ENCODE peak calls at places on chromosomes 12 and 14, in eight cellular contexts. One of them, this sample, is unnamed.

GRCh38 chr12:12474931-12475485 is 87.7 kb downstream of the DUSP16 start:
- DNase-seq in transverse colon: no peak
- DNase-seq in suprapubic skin: no peak
- DNase-seq in tibial nerve: no peak
- DNase-seq in A549: no peak
- DNase-seq in stomach: no peak
- DNase-seq in esophagus muscularis mucosa: no peak
- DNase-seq in ovary: no peak
- DNase-seq in this sample: no peak

GRCh38 chr12:2944401-2945047 is 14.7 kb upstream of the TEAD4 start:
- DNase-seq in transverse colon: peak; percentile 63
- DNase-seq in suprapubic skin: no peak
- DNase-seq in tibial nerve: peak; percentile 33
- DNase-seq in A549: peak; percentile 52
- DNase-seq in stomach: peak; percentile 72
- DNase-seq in esophagus muscularis mucosa: no peak
- DNase-seq in ovary: peak; percentile 62
- DNase-seq in this sample: peak; percentile 66

GRCh38 chr12:95116773-95117172 is 43.4 kb upstream of the NR2C1 start:
- DNase-seq in transverse colon: no peak
- DNase-seq in suprapubic skin: no peak
- DNase-seq in tibial nerve: no peak
- DNase-seq in A549: peak; percentile 36
- DNase-seq in stomach: no peak
- DNase-seq in esophagus muscularis mucosa: no peak
- DNase-seq in ovary: no peak
- DNase-seq in this sample: no peak

GRCh38 chr12:47038270-47038748 is 41.1 kb upstream of the PCED1B start:
- DNase-seq in transverse colon: no peak
- DNase-seq in suprapubic skin: no peak
- DNase-seq in tibial nerve: no peak
- DNase-seq in A549: peak; percentile 21
- DNase-seq in stomach: no peak
- DNase-seq in esophagus muscularis mucosa: no peak
- DNase-seq in ovary: no peak
- DNase-seq in this sample: no peak

GRCh38 chr14:53409974-53410373 is 256.9 kb upstream of the DDHD1 start:
- DNase-seq in transverse colon: no peak
- DNase-seq in suprapubic skin: no peak
- DNase-seq in tibial nerve: no peak
- DNase-seq in A549: no peak
- DNase-seq in stomach: no peak
- DNase-seq in esophagus muscularis mucosa: no peak
- DNase-seq in ovary: no peak
- DNase-seq in this sample: no peak

GRCh38 chr14:92959761-92960680 is 37.1 kb downstream of the CHGA start:
- DNase-seq in transverse colon: no peak
- DNase-seq in suprapubic skin: no peak
- DNase-seq in tibial nerve: no peak
- DNase-seq in A549: no peak
- DNase-seq in stomach: no peak
- DNase-seq in esophagus muscularis mucosa: no peak
- DNase-seq in ovary: no peak
- DNase-seq in this sample: no peak

GRCh38 chr14:52862652-52863338 is 71.4 kb upstream of the GNPNAT1 start:
- DNase-seq in transverse colon: no peak
- DNase-seq in suprapubic skin: no peak
- DNase-seq in tibial nerve: no peak
- DNase-seq in A549: no peak
- DNase-seq in stomach: no peak
- DNase-seq in esophagus muscularis mucosa: no peak
- DNase-seq in ovary: no peak
- DNase-seq in this sample: no peak

GRCh38 chr12:14256139-14256538 is 109.3 kb upstream of the ATF7IP start:
- DNase-seq in transverse colon: no peak
- DNase-seq in suprapubic skin: no peak
- DNase-seq in tibial nerve: no peak
- DNase-seq in A549: no peak
- DNase-seq in stomach: no peak
- DNase-seq in esophagus muscularis mucosa: no peak
- DNase-seq in ovary: no peak
- DNase-seq in this sample: no peak

GRCh38 chr14:69318241-69318640 is 58.3 kb downstream of the GALNT16 start:
- DNase-seq in transverse colon: no peak
- DNase-seq in suprapubic skin: peak; percentile 48
- DNase-seq in tibial nerve: no peak
- DNase-seq in A549: no peak
- DNase-seq in stomach: no peak
- DNase-seq in esophagus muscularis mucosa: no peak
- DNase-seq in ovary: no peak
- DNase-seq in this sample: no peak

GRCh38 chr14:104142136-104143041 is 4.0 kb downstream of the KIF26A start:
- DNase-seq in transverse colon: no peak
- DNase-seq in suprapubic skin: no peak
- DNase-seq in tibial nerve: no peak
- DNase-seq in A549: no peak
- DNase-seq in stomach: no peak
- DNase-seq in esophagus muscularis mucosa: no peak
- DNase-seq in ovary: peak; percentile 4
- DNase-seq in this sample: peak; percentile 56

GRCh38 chr14:101591121-101591520 is 29.8 kb downstream of the DIO3 start:
- DNase-seq in transverse colon: no peak
- DNase-seq in suprapubic skin: no peak
- DNase-seq in tibial nerve: no peak
- DNase-seq in A549: no peak
- DNase-seq in stomach: peak; percentile 21
- DNase-seq in esophagus muscularis mucosa: no peak
- DNase-seq in ovary: no peak
- DNase-seq in this sample: no peak

GRCh38 chr12:39618701-39619100 is 902 bp downstream of the ABCD2 start:
- DNase-seq in transverse colon: no peak
- DNase-seq in suprapubic skin: no peak
- DNase-seq in tibial nerve: no peak
- DNase-seq in A549: no peak
- DNase-seq in stomach: no peak
- DNase-seq in esophagus muscularis mucosa: no peak
- DNase-seq in ovary: no peak
- DNase-seq in this sample: no peak

GRCh38 chr12:86543716-86544115 is 287.5 kb upstream of the MGAT4C start:
- DNase-seq in transverse colon: no peak
- DNase-seq in suprapubic skin: no peak
- DNase-seq in tibial nerve: no peak
- DNase-seq in A549: no peak
- DNase-seq in stomach: no peak
- DNase-seq in esophagus muscularis mucosa: no peak
- DNase-seq in ovary: no peak
- DNase-seq in this sample: no peak

GRCh38 chr12:122740351-122740750 is 9.7 kb upstream of the HCAR1 start:
- DNase-seq in transverse colon: no peak
- DNase-seq in suprapubic skin: peak; percentile 1
- DNase-seq in tibial nerve: no peak
- DNase-seq in A549: no peak
- DNase-seq in stomach: no peak
- DNase-seq in esophagus muscularis mucosa: no peak
- DNase-seq in ovary: no peak
- DNase-seq in this sample: no peak

GRCh38 chr14:61147898-61148549 is 133.1 kb downstream of the TMEM30B start:
- DNase-seq in transverse colon: no peak
- DNase-seq in suprapubic skin: no peak
- DNase-seq in tibial nerve: peak; percentile 39
- DNase-seq in A549: no peak
- DNase-seq in stomach: no peak
- DNase-seq in esophagus muscularis mucosa: peak; percentile 90
- DNase-seq in ovary: peak; percentile 8
- DNase-seq in this sample: peak; percentile 70

GRCh38 chr14:24632336-24632735 is 1.7 kb downstream of the GZMB start:
- DNase-seq in transverse colon: no peak
- DNase-seq in suprapubic skin: no peak
- DNase-seq in tibial nerve: no peak
- DNase-seq in A549: no peak
- DNase-seq in stomach: no peak
- DNase-seq in esophagus muscularis mucosa: peak; percentile 37
- DNase-seq in ovary: no peak
- DNase-seq in this sample: no peak

GRCh38 chr14:77339407-77339806 is 18.6 kb downstream of the GSTZ1 start:
- DNase-seq in transverse colon: no peak
- DNase-seq in suprapubic skin: no peak
- DNase-seq in tibial nerve: no peak
- DNase-seq in A549: no peak
- DNase-seq in stomach: no peak
- DNase-seq in esophagus muscularis mucosa: no peak
- DNase-seq in ovary: no peak
- DNase-seq in this sample: no peak

GRCh38 chr14:58193542-58193941 is 6.4 kb upstream of the ACTR10 start:
- DNase-seq in transverse colon: no peak
- DNase-seq in suprapubic skin: no peak
- DNase-seq in tibial nerve: no peak
- DNase-seq in A549: no peak
- DNase-seq in stomach: no peak
- DNase-seq in esophagus muscularis mucosa: no peak
- DNase-seq in ovary: no peak
- DNase-seq in this sample: no peak

GRCh38 chr12:62698701-62699101 is 232.1 kb downstream of the MON2 start:
- DNase-seq in transverse colon: no peak
- DNase-seq in suprapubic skin: no peak
- DNase-seq in tibial nerve: no peak
- DNase-seq in A549: no peak
- DNase-seq in stomach: no peak
- DNase-seq in esophagus muscularis mucosa: no peak
- DNase-seq in ovary: no peak
- DNase-seq in this sample: no peak

GRCh38 chr14:23364164-23364571 is 804 bp downstream of the EFS start:
- DNase-seq in transverse colon: no peak
- DNase-seq in suprapubic skin: peak; percentile 83
- DNase-seq in tibial nerve: peak; percentile 46
- DNase-seq in A549: no peak
- DNase-seq in stomach: no peak
- DNase-seq in esophagus muscularis mucosa: no peak
- DNase-seq in ovary: no peak
- DNase-seq in this sample: no peak

GRCh38 chr12:62879691-62880090 is 55.3 kb downstream of the PPM1H start:
- DNase-seq in transverse colon: no peak
- DNase-seq in suprapubic skin: no peak
- DNase-seq in tibial nerve: no peak
- DNase-seq in A549: no peak
- DNase-seq in stomach: no peak
- DNase-seq in esophagus muscularis mucosa: no peak
- DNase-seq in ovary: no peak
- DNase-seq in this sample: no peak

GRCh38 chr12:27233814-27234213 is 10.3 kb upstream of the STK38L start:
- DNase-seq in transverse colon: no peak
- DNase-seq in suprapubic skin: no peak
- DNase-seq in tibial nerve: no peak
- DNase-seq in A549: no peak
- DNase-seq in stomach: no peak
- DNase-seq in esophagus muscularis mucosa: no peak
- DNase-seq in ovary: no peak
- DNase-seq in this sample: no peak

GRCh38 chr12:56629459-56630179 is 507 bp downstream of the BAZ2A start:
- DNase-seq in transverse colon: peak; percentile 39
- DNase-seq in suprapubic skin: peak; percentile 71
- DNase-seq in tibial nerve: no peak
- DNase-seq in A549: peak; percentile 43
- DNase-seq in stomach: no peak
- DNase-seq in esophagus muscularis mucosa: no peak
- DNase-seq in ovary: peak; percentile 37
- DNase-seq in this sample: no peak

GRCh38 chr12:120853188-120853587 is 51.0 kb downstream of the SPPL3 start:
- DNase-seq in transverse colon: no peak
- DNase-seq in suprapubic skin: no peak
- DNase-seq in tibial nerve: no peak
- DNase-seq in A549: no peak
- DNase-seq in stomach: no peak
- DNase-seq in esophagus muscularis mucosa: no peak
- DNase-seq in ovary: no peak
- DNase-seq in this sample: no peak

GRCh38 chr14:92527724-92528123 is 14.1 kb downstream of the RIN3 start:
- DNase-seq in transverse colon: no peak
- DNase-seq in suprapubic skin: no peak
- DNase-seq in tibial nerve: no peak
- DNase-seq in A549: no peak
- DNase-seq in stomach: no peak
- DNase-seq in esophagus muscularis mucosa: no peak
- DNase-seq in ovary: no peak
- DNase-seq in this sample: no peak

GRCh38 chr12:81759215-81759991 is at the start of gene PPFIA2:
- DNase-seq in transverse colon: no peak
- DNase-seq in suprapubic skin: peak; percentile 63
- DNase-seq in tibial nerve: no peak
- DNase-seq in A549: no peak
- DNase-seq in stomach: no peak
- DNase-seq in esophagus muscularis mucosa: no peak
- DNase-seq in ovary: peak; percentile 28
- DNase-seq in this sample: peak; percentile 58
- TF ChIP-seq EP300 in transverse colon: no peak
- TF ChIP-seq EP300 in suprapubic skin: no peak
- TF ChIP-seq EP300 in tibial nerve: no peak
- TF ChIP-seq EP300 in A549: no peak
- TF ChIP-seq EP300 in stomach: no peak
- TF ChIP-seq EP300 in esophagus muscularis mucosa: no peak
- TF ChIP-seq EP300 in ovary: no peak
- TF ChIP-seq EP300 in this sample: no peak

GRCh38 chr12:58296818-58297217 is 355.5 kb downstream of the ATP23 start:
- DNase-seq in transverse colon: no peak
- DNase-seq in suprapubic skin: no peak
- DNase-seq in tibial nerve: no peak
- DNase-seq in A549: no peak
- DNase-seq in stomach: no peak
- DNase-seq in esophagus muscularis mucosa: no peak
- DNase-seq in ovary: no peak
- DNase-seq in this sample: no peak
- TF ChIP-seq EP300 in transverse colon: no peak
- TF ChIP-seq EP300 in suprapubic skin: no peak
- TF ChIP-seq EP300 in tibial nerve: no peak
- TF ChIP-seq EP300 in A549: no peak
- TF ChIP-seq EP300 in stomach: no peak
- TF ChIP-seq EP300 in esophagus muscularis mucosa: no peak
- TF ChIP-seq EP300 in ovary: no peak
- TF ChIP-seq EP300 in this sample: no peak

GRCh38 chr12:29133141-29133540 is 15.9 kb upstream of the FAR2 start:
- DNase-seq in transverse colon: no peak
- DNase-seq in suprapubic skin: no peak
- DNase-seq in tibial nerve: no peak
- DNase-seq in A549: no peak
- DNase-seq in stomach: no peak
- DNase-seq in esophagus muscularis mucosa: no peak
- DNase-seq in ovary: no peak
- DNase-seq in this sample: no peak

GRCh38 chr12:29133680-29134079 is 15.4 kb upstream of the FAR2 start:
- DNase-seq in transverse colon: no peak
- DNase-seq in suprapubic skin: no peak
- DNase-seq in tibial nerve: no peak
- DNase-seq in A549: no peak
- DNase-seq in stomach: no peak
- DNase-seq in esophagus muscularis mucosa: no peak
- DNase-seq in ovary: no peak
- DNase-seq in this sample: no peak

GRCh38 chr12:29131539-29131938 is 17.5 kb upstream of the FAR2 start:
- DNase-seq in transverse colon: no peak
- DNase-seq in suprapubic skin: no peak
- DNase-seq in tibial nerve: no peak
- DNase-seq in A549: no peak
- DNase-seq in stomach: no peak
- DNase-seq in esophagus muscularis mucosa: no peak
- DNase-seq in ovary: no peak
- DNase-seq in this sample: no peak
- TF ChIP-seq EP300 in transverse colon: no peak
- TF ChIP-seq EP300 in suprapubic skin: no peak
- TF ChIP-seq EP300 in tibial nerve: no peak
- TF ChIP-seq EP300 in A549: no peak
- TF ChIP-seq EP300 in stomach: no peak
- TF ChIP-seq EP300 in esophagus muscularis mucosa: no peak
- TF ChIP-seq EP300 in ovary: no peak
- TF ChIP-seq EP300 in this sample: no peak

GRCh38 chr12:100576311-100577036 is 3.0 kb downstream of the GAS2L3 start:
- DNase-seq in transverse colon: no peak
- DNase-seq in suprapubic skin: no peak
- DNase-seq in tibial nerve: no peak
- DNase-seq in A549: peak; percentile 28
- DNase-seq in stomach: no peak
- DNase-seq in esophagus muscularis mucosa: no peak
- DNase-seq in ovary: no peak
- DNase-seq in this sample: no peak
- TF ChIP-seq EP300 in transverse colon: no peak
- TF ChIP-seq EP300 in suprapubic skin: no peak
- TF ChIP-seq EP300 in tibial nerve: peak; percentile 38
- TF ChIP-seq EP300 in A549: no peak
- TF ChIP-seq EP300 in stomach: no peak
- TF ChIP-seq EP300 in esophagus muscularis mucosa: no peak
- TF ChIP-seq EP300 in ovary: no peak
- TF ChIP-seq EP300 in this sample: no peak